ENCODE peak calls at places on chromosomes 3 and 15, in five cellular contexts. H is nephron progenitor cell, S is GM23338, K is AG09309, L is T-cell. Q is an unnamed sample.

GRCh38 chr15:40322531-40323238 is 807 bp upstream of the INAFM2 start:
- DNase-seq in H (peak), S (peak), K (no peak), L (no peak), Q (no peak)

GRCh38 chr3:134617608-134618472 is 33.0 kb downstream of the KY start:
- DNase-seq in H (no peak), S (no peak), K (no peak), L (no peak), Q (no peak)

GRCh38 chr3:185656321-185656840 is 70.3 kb downstream of the SENP2 start:
- DNase-seq in H (no peak), S (no peak), K (peak), L (no peak), Q (no peak)

GRCh38 chr15:87902772-87903388 is 353.7 kb downstream of the NTRK3 start:
- DNase-seq in H (no peak), S (no peak), K (no peak), L (no peak), Q (no peak)

GRCh38 chr3:9793161-9793781 is 389 bp downstream of the ARPC4 start:
- DNase-seq in H (no peak), S (peak), K (no peak), L (no peak), Q (no peak)

GRCh38 chr3:135228131-135228530 is 433.1 kb downstream of the EPHB1 start:
- DNase-seq in H (no peak), S (no peak), K (no peak), L (no peak), Q (no peak)

GRCh38 chr15:55288006-55288717 is 1.5 kb downstream of the RAB27A start:
- DNase-seq in H (no peak), S (no peak), K (no peak), L (no peak), Q (no peak)

GRCh38 chr3:126552688-126553283 is 5.9 kb downstream of the C3orf22 start:
- DNase-seq in H (no peak), S (no peak), K (no peak), L (no peak), Q (no peak)

GRCh38 chr3:85821130-85821756 is 862.5 kb downstream of the CADM2 start:
- DNase-seq in H (peak), S (peak), K (no peak), L (no peak), Q (peak)

GRCh38 chr3:149473314-149473990 is 1.0 kb upstream of the TM4SF4 start:
- DNase-seq in H (no peak), S (peak), K (peak), L (no peak), Q (no peak)

GRCh38 chr3:193974591-193974990 is 161.4 kb upstream of the HES1 start:
- DNase-seq in H (no peak), S (no peak), K (no peak), L (no peak), Q (no peak)

GRCh38 chr3:172184106-172184822 is 144.9 kb downstream of the FNDC3B start:
- DNase-seq in H (no peak), S (no peak), K (no peak), L (no peak), Q (no peak)

GRCh38 chr3:113536627-113537101 is 4.3 kb downstream of the SIDT1 start:
- DNase-seq in H (no peak), S (no peak), K (no peak), L (no peak), Q (no peak)

GRCh38 chr3:47283193-47283537 is 421 bp downstream of the KLHL18 start:
- DNase-seq in H (no peak), S (no peak), K (no peak), L (no peak), Q (peak)

GRCh38 chr3:155418426-155418825 is 124.9 kb upstream of the STRIT1 start:
- DNase-seq in H (no peak), S (peak), K (no peak), L (no peak), Q (peak)

GRCh38 chr15:90191795-90192494 is 9.2 kb upstream of the SEMA4B start:
- DNase-seq in H (peak), S (no peak), K (no peak), L (no peak), Q (no peak)

GRCh38 chr3:119700269-119700919 is 2.4 kb upstream of the CFAP91 start:
- DNase-seq in H (no peak), S (no peak), K (no peak), L (no peak), Q (no peak)

GRCh38 chr15:54388746-54389145 is 410.5 kb downstream of the UNC13C start:
- DNase-seq in H (no peak), S (no peak), K (no peak), L (no peak), Q (no peak)

GRCh38 chr3:171317133-171317532 is 143.1 kb downstream of the TNIK start:
- DNase-seq in H (no peak), S (no peak), K (no peak), L (no peak), Q (no peak)

GRCh38 chr15:95468820-95469219 is 861.7 kb upstream of the NR2F2 start:
- DNase-seq in H (peak), S (peak), K (no peak), L (no peak), Q (no peak)

GRCh38 chr3:57179580-57180410 is 14.6 kb upstream of the IL17RD start:
- DNase-seq in H (no peak), S (peak), K (no peak), L (no peak), Q (no peak)

GRCh38 chr3:78659386-78659987 is 1108.3 kb downstream of the ROBO1 start:
- DNase-seq in H (peak), S (peak), K (no peak), L (no peak), Q (peak)

GRCh38 chr15:41530363-41530956 is 13.6 kb downstream of the RPAP1 start:
- DNase-seq in H (no peak), S (no peak), K (no peak), L (no peak), Q (no peak)

Q was measured in neural crest cell.